ENCODE peak calls at places on chromosome 20, in four cellular contexts. One of them, this sample, is unnamed.

GRCh38 chr20:59933849-59934585 is 580 bp upstream of the SYCP2 start:
- DNase-seq in GM12878: no peak
- DNase-seq in HepG2: peak; percentile 49
- DNase-seq in K562: peak; percentile 86
- DNase-seq in this sample: peak; percentile 87

GRCh38 chr20:3354247-3354646 is 53.2 kb downstream of the DNAAF9 start:
- DNase-seq in GM12878: no peak
- DNase-seq in HepG2: no peak
- DNase-seq in K562: no peak
- DNase-seq in this sample: no peak

GRCh38 chr20:21684671-21685070 is 20.8 kb upstream of the PAX1 start:
- DNase-seq in GM12878: no peak
- DNase-seq in HepG2: no peak
- DNase-seq in K562: no peak
- DNase-seq in this sample: peak; percentile 63

GRCh38 chr20:16885746-16886145 is 137.6 kb downstream of the OTOR start:
- DNase-seq in GM12878: no peak
- DNase-seq in HepG2: no peak
- DNase-seq in K562: no peak
- DNase-seq in this sample: no peak

GRCh38 chr20:2287504-2287903 is 8.3 kb upstream of the TGM3 start:
- DNase-seq in GM12878: no peak
- DNase-seq in HepG2: no peak
- DNase-seq in K562: no peak
- DNase-seq in this sample: no peak

GRCh38 chr20:59749293-59749680 is 144.9 kb downstream of the PHACTR3 start:
- DNase-seq in GM12878: no peak
- DNase-seq in HepG2: no peak
- DNase-seq in K562: no peak
- DNase-seq in this sample: no peak

GRCh38 chr20:22795897-22796296 is 211.5 kb upstream of the FOXA2 start:
- DNase-seq in GM12878: no peak
- DNase-seq in HepG2: peak; percentile 80
- DNase-seq in K562: no peak
- DNase-seq in this sample: no peak

GRCh38 chr20:8082025-8082424 is 50.0 kb upstream of the PLCB1 start:
- DNase-seq in GM12878: no peak
- DNase-seq in HepG2: peak; percentile 15
- DNase-seq in K562: no peak
- DNase-seq in this sample: peak; percentile 72

GRCh38 chr20:8330316-8330784 is 198.3 kb downstream of the PLCB1 start:
- DNase-seq in GM12878: no peak
- DNase-seq in HepG2: no peak
- DNase-seq in K562: no peak
- DNase-seq in this sample: no peak

GRCh38 chr20:34271961-34272360 is 30.7 kb downstream of the ASIP start:
- DNase-seq in GM12878: no peak
- DNase-seq in HepG2: no peak
- DNase-seq in K562: no peak
- DNase-seq in this sample: no peak

GRCh38 chr20:32018269-32019155 is 8.3 kb downstream of the CCM2L start:
- DNase-seq in GM12878: no peak
- DNase-seq in HepG2: peak; percentile 76
- DNase-seq in K562: peak; percentile 88
- DNase-seq in this sample: peak; percentile 95

GRCh38 chr20:23995905-23996666 is 7.5 kb upstream of the GGTLC1 start:
- DNase-seq in GM12878: no peak
- DNase-seq in HepG2: peak; percentile 50
- DNase-seq in K562: peak; percentile 32
- DNase-seq in this sample: peak; percentile 57

GRCh38 chr20:478010-478948 is 15.9 kb upstream of the TBC1D20 start:
- DNase-seq in GM12878: no peak
- DNase-seq in HepG2: peak; percentile 32
- DNase-seq in K562: no peak
- DNase-seq in this sample: no peak

GRCh38 chr20:12775041-12775440 is 233.7 kb upstream of the SPTLC3 start:
- DNase-seq in GM12878: no peak
- DNase-seq in HepG2: no peak
- DNase-seq in K562: no peak
- DNase-seq in this sample: no peak

GRCh38 chr20:10652660-10653191 is 21.1 kb downstream of the JAG1 start:
- DNase-seq in GM12878: no peak
- DNase-seq in HepG2: peak; percentile 89
- DNase-seq in K562: no peak
- DNase-seq in this sample: no peak

DNA sequence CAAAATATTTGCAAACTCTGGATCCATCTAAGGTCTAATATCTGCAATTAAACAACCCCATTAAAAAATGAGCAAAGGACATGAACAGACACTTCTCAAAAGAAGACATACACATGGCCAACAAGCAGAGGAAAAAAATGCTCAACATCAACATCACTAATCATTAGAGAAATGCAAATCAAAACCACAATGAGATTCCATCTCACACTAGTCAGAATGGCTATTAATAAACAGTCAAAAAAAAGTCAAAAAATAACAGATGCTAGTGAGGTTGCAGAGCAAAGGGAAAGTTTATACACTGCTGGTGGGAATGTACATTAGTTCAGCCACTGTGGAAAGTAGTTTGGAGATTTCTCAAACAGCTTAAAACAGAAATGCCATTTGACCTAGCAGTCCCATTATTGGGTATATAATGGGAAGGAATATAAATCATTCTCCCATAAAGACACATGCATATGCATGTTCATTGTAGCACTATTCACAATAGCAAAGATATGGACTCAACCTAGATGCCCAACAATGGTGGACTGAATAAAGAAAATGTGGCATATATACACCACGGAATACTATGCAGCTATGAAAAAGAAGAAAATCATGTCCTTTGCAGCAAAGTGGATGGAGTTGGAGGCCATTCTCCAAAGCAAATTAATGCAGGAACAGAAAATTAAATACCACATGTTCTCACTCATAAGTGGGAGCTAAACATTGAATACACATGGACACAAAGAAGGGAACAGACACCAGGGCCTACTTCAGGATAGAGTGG is 9.1 kb downstream of the ZNFX1 start:
- DNase-seq in GM12878: no peak
- DNase-seq in HepG2: no peak
- DNase-seq in K562: no peak
- DNase-seq in this sample: no peak
- TF ChIP-seq JUNB in GM12878: no peak
- TF ChIP-seq JUNB in HepG2: no peak
- TF ChIP-seq JUNB in K562: no peak
- TF ChIP-seq JUNB in this sample: no peak

GRCh38 chr20:36162272-36162966 is 7.9 kb downstream of the EPB41L1 start:
- DNase-seq in GM12878: no peak
- DNase-seq in HepG2: no peak
- DNase-seq in K562: peak; percentile 49
- DNase-seq in this sample: no peak
- TF ChIP-seq CREB1 in GM12878: no peak
- TF ChIP-seq CREB1 in HepG2: no peak
- TF ChIP-seq CREB1 in K562: peak; percentile 65
- TF ChIP-seq CREB1 in this sample: no peak

GRCh38 chr20:62232764-62233645 is 5.3 kb upstream of the OSBPL2 start:
- DNase-seq in GM12878: no peak
- DNase-seq in HepG2: no peak
- DNase-seq in K562: no peak
- DNase-seq in this sample: no peak
- H3K27ac ChIP-seq in GM12878: no peak overlapping the region
- H3K27ac ChIP-seq in HepG2: no peak overlapping the region
- H3K27ac ChIP-seq in K562: no peak overlapping the region
- H3K27ac ChIP-seq in this sample: no peak overlapping the region

DNA sequence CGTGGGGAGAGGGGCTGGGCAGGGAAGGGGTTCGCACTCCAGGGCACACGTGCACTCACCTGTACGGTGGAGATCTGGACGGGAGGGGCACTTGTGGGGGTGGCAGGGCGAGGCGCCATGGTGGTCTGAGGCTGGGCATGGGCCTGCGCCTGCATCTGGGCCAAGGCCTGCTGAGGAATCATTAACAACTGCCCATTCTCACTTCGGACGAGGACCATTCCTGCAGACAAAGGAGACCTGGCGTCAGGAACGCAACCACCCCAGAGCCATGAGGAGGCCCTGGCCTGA is 51.2 kb downstream of the TAF4 start:
- DNase-seq in GM12878: no peak
- DNase-seq in HepG2: no peak
- DNase-seq in K562: no peak
- DNase-seq in this sample: no peak
- TF ChIP-seq JUNB in GM12878: no peak
- TF ChIP-seq JUNB in HepG2: no peak
- TF ChIP-seq JUNB in K562: no peak
- TF ChIP-seq JUNB in this sample: no peak

DNA sequence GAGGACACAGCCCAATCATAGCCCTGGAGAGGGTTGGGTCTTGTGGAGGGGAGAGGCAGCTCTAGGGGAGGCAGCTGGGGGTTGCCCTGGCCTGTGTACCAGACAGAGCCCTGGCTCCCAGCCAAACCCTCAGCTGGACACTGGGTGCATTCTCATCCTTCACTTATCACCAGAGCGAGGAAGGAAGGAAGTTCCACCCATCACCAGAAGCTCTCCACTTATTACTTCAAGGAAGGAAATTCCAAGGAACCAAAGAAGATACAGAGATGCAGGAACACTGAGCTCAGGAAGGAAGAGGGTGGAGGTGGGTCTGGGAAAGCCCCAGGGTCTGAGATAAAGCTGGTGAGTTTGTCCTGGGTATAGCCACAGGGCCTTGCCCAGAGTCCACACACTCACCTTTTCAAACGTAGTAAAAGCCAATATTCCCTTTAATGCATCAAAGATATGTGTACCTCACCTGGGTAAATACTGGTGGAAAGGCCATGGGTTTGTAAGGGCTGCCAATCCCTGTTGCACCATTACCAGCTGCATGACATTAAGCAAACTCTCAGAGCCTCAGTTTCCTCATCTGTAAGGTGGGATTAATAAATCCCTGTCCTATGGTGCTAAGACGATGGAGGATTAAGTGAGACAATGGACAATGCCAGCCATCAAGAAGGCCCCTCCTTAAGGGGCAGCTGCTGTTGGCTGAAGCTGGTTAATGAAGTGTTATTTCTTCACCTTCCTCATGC is 109.7 kb upstream of the NAA20 start:
- DNase-seq in GM12878: no peak
- DNase-seq in HepG2: no peak
- DNase-seq in K562: no peak
- DNase-seq in this sample: no peak
- TF ChIP-seq CREB1 in GM12878: no peak
- TF ChIP-seq CREB1 in HepG2: no peak
- TF ChIP-seq CREB1 in K562: no peak
- TF ChIP-seq CREB1 in this sample: no peak

GRCh38 chr20:62971211-62971949 is 18.9 kb downstream of the SLC17A9 start:
- DNase-seq in GM12878: no peak
- DNase-seq in HepG2: no peak
- DNase-seq in K562: no peak
- DNase-seq in this sample: no peak
- H3K27ac ChIP-seq in GM12878: no peak overlapping the region
- H3K27ac ChIP-seq in HepG2: no peak overlapping the region
- H3K27ac ChIP-seq in K562: no peak overlapping the region
- H3K27ac ChIP-seq in this sample: no peak overlapping the region

GRCh38 chr20:58398254-58398653 is 9.2 kb downstream of the VAPB start:
- DNase-seq in GM12878: no peak
- DNase-seq in HepG2: no peak
- DNase-seq in K562: no peak
- DNase-seq in this sample: no peak
- TF ChIP-seq JUNB in GM12878: no peak
- TF ChIP-seq JUNB in HepG2: no peak
- TF ChIP-seq JUNB in K562: no peak
- TF ChIP-seq JUNB in this sample: no peak

This sample was measured in GM23338.